ENCODE peak calls at places on chromosomes 7 and 10, in eight cellular contexts. T is sigmoid colon, I is fibroblast of mammary gland, A is astrocyte of the spinal cord, E is mucosa of descending colon, D is fibroblast of pulmonary artery, R is GM10248, V is adrenal gland. G is an unnamed sample.

GRCh38 chr7:76123316-76123715 is 75.4 kb downstream of the MDH2 start:
- DNase-seq in T (no peak), I (no peak), A (no peak), E (no peak), D (no peak), R (no peak), V (no peak), G (no peak)

GRCh38 chr7:66974986-66975590 is 20.3 kb downstream of the SBDS start:
- DNase-seq in T (peak), I (peak), A (no peak), E (no peak), D (no peak), R (no peak), V (no peak), G (no peak)

GRCh38 chr10:119531067-119531466 is 11.5 kb downstream of the RGS10 start:
- DNase-seq in T (peak), I (no peak), A (peak), E (no peak), D (no peak), R (no peak), V (no peak), G (no peak)

GRCh38 chr10:74145133-74145532 is 5.5 kb downstream of the AP3M1 start:
- DNase-seq in T (no peak), I (peak), A (peak), E (no peak), D (peak), R (no peak), V (no peak), G (peak)

GRCh38 chr10:48481385-48481784 is 123.5 kb downstream of the ARHGAP22 start:
- DNase-seq in T (no peak), I (no peak), A (no peak), E (no peak), D (no peak), R (no peak), V (no peak), G (no peak)

GRCh38 chr7:98163704-98164478 is 47.3 kb upstream of the BHLHA15 start:
- DNase-seq in T (no peak), I (no peak), A (peak), E (peak), D (peak), R (no peak), V (peak), G (peak)

GRCh38 chr10:8577681-8578080 is 523.2 kb downstream of the GATA3 start:
- DNase-seq in T (no peak), I (no peak), A (no peak), E (no peak), D (no peak), R (no peak), V (no peak), G (no peak)

GRCh38 chr10:23171232-23171876 is 20.8 kb upstream of the PTF1A start:
- DNase-seq in T (no peak), I (peak), A (peak), E (peak), D (peak), R (no peak), V (peak), G (peak)

GRCh38 chr10:31745612-31746376 is 182.8 kb downstream of the ARHGAP12 start:
- DNase-seq in T (no peak), I (peak), A (peak), E (no peak), D (peak), R (no peak), V (peak), G (peak)

GRCh38 chr7:137903382-137904169 is 56.8 kb upstream of the DGKI start:
- DNase-seq in T (peak), I (peak), A (peak), E (peak), D (peak), R (peak), V (peak), G (peak)

GRCh38 chr10:132539894-132540293 is 2.3 kb downstream of the INPP5A start:
- DNase-seq in T (peak), I (peak), A (peak), E (no peak), D (peak), R (no peak), V (peak), G (no peak)

GRCh38 chr10:51760864-51761263 is 61.5 kb upstream of the CSTF2T start:
- DNase-seq in T (no peak), I (no peak), A (no peak), E (no peak), D (no peak), R (no peak), V (no peak), G (no peak)

GRCh38 chr10:92309273-92309672 is 18.3 kb downstream of the MARCHF5 start:
- DNase-seq in T (no peak), I (no peak), A (no peak), E (no peak), D (no peak), R (no peak), V (no peak), G (no peak)

GRCh38 chr7:115654384-115655181 is 376.0 kb downstream of the TFEC start:
- DNase-seq in T (no peak), I (peak), A (no peak), E (no peak), D (no peak), R (no peak), V (no peak), G (no peak)

GRCh38 chr7:12303096-12303495 is 92.0 kb downstream of the TMEM106B start:
- DNase-seq in T (no peak), I (no peak), A (no peak), E (no peak), D (no peak), R (no peak), V (no peak), G (peak)

GRCh38 chr10:59876695-59877094 is 29.7 kb downstream of the CCDC6 start:
- DNase-seq in T (no peak), I (peak), A (no peak), E (no peak), D (no peak), R (no peak), V (no peak), G (no peak)

GRCh38 chr7:86664486-86664885 is 20.8 kb downstream of the GRM3 start:
- DNase-seq in T (no peak), I (no peak), A (no peak), E (no peak), D (no peak), R (no peak), V (no peak), G (no peak)

GRCh38 chr7:86664991-86665390 is 21.3 kb downstream of the GRM3 start:
- DNase-seq in T (no peak), I (no peak), A (no peak), E (no peak), D (no peak), R (no peak), V (no peak), G (no peak)

GRCh38 chr7:86668315-86668714 is 24.6 kb downstream of the GRM3 start:
- DNase-seq in T (no peak), I (no peak), A (no peak), E (no peak), D (no peak), R (no peak), V (no peak), G (no peak)

GRCh38 chr7:86665669-86666068 is 22.0 kb downstream of the GRM3 start:
- DNase-seq in T (no peak), I (no peak), A (no peak), E (no peak), D (no peak), R (no peak), V (no peak), G (no peak)

GRCh38 chr7:86667732-86668131 is 24.0 kb downstream of the GRM3 start:
- DNase-seq in T (no peak), I (no peak), A (no peak), E (no peak), D (no peak), R (no peak), V (no peak), G (peak)
- TF ChIP-seq CTCF in T (no peak), I (no peak), A (no peak), E (no peak), D (no peak), R (peak), V (no peak), G (no peak)

GRCh38 chr10:47206449-47207279 is 93.3 kb upstream of the GDF10 start:
- DNase-seq in T (no peak), I (no peak), A (peak), E (no peak), D (no peak), R (no peak), V (no peak), G (no peak)
- TF ChIP-seq CTCF in T (no peak), I (no peak), A (no peak), E (no peak), D (no peak), R (no peak), V (no peak), G (no peak)

DNA sequence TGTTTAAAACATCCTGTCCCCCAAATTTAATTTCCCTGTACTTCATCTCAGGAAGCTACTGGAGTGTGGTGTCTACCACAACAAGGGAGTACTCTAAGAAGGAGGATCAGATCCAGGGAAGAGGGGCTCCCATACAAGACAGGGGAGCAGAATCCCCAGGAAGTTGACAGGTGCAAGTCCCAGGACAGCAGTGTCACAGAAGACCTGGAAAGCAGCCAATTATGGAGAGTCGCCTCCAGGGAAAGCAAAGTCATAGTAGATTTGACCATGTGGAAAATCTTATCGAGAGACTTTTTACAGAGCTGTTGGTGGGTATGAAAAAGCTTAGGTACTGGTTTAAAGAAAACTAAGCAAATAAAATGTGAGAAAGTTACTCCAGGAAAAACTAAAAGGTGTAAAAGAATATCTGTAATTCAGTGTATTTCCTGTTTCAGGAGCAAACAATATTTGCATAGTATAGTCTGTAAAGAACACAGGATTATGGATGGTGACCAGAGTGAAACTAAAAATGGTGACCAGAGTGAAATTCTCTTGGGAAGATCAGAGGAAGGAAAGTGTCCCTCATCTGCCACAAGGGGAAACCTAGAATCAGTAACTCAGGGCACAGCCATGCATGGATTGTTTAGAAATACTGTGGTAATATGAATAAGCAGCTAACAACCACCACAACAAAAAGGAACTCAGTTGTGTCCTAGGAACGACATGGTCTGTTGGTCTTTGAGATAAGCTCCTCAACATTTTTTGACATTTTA is 44.5 kb downstream of the LANCL2 start:
- DNase-seq in T (no peak), I (no peak), A (no peak), E (peak), D (no peak), R (no peak), V (peak), G (no peak)
- TF ChIP-seq CTCF in T (no peak), I (peak), A (no peak), E (no peak), D (peak), R (no peak), V (no peak), G (no peak)

DNA sequence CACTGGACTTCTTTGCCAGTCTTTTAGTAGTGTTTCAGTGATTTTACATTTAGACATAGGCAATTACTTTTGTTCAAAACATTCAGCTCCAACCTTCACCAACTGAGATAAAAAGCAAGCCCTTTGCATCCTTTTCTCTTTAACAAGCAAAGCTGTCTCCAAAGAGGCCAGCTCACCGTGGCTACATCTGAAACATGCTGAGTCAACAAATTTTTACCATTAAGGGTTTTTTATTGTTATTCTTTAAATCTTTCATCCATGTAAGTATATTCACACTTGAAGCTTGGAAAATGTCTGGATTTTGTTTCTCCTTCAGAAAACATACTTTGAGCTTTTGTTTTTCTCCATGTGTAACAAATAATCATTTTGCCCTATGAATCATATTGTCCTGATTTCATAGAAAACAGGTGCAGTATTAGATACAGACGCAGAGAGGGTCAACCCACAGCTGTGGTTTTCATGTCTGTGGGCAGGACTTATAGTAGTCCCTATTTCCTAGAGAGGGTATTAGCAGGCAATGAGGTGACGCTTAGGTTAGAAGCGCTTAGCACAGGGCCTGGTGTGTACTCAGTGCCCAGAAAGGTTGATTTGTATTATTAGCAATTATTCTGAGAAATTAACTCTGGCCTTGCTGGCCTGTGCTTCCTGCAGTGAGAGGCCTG is 99.5 kb downstream of the MKI67 start:
- DNase-seq in T (peak), I (no peak), A (no peak), E (no peak), D (no peak), R (no peak), V (no peak), G (no peak)
- TF ChIP-seq CTCF in T (no peak), I (no peak), A (no peak), E (no peak), D (no peak), R (no peak), V (no peak), G (no peak)

GRCh38 chr10:84739641-84740040 is 411.3 kb downstream of the CCSER2 start:
- DNase-seq in T (no peak), I (no peak), A (no peak), E (no peak), D (no peak), R (no peak), V (no peak), G (no peak)

DNA sequence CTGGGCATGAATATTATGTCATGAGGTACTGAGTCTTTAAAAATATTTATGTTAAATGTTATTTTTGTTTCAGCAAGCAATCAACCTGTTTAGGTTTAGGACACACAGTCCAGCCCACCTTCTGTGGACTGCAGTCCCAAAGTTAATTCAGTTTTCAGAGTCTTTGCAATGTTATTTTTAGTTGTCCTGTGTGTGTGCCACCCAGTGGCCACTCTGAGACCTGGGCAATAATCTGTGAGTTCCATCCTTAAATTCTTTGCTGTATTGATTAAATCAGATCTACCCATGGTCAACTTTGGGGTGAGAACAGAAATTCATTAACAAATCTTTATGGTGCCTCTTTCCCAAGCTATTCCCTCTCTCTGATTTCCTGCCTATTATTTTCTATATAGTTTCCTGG is 415.1 kb downstream of the CCSER2 start:
- DNase-seq in T (no peak), I (no peak), A (no peak), E (no peak), D (peak), R (no peak), V (no peak), G (peak)
- TF ChIP-seq CTCF in T (no peak), I (no peak), A (peak), E (no peak), D (peak), R (peak), V (peak), G (peak)

GRCh38 chr7:91945476-91945875 is 4.8 kb downstream of the AKAP9 start:
- DNase-seq in T (no peak), I (peak), A (peak), E (no peak), D (peak), R (no peak), V (peak), G (peak)

GRCh38 chr7:91941450-91941849 is 788 bp downstream of the AKAP9 start:
- DNase-seq in T (no peak), I (peak), A (peak), E (peak), D (peak), R (peak), V (peak), G (peak)

GRCh38 chr7:91940171-91940570 is 491 bp upstream of the AKAP9 start:
- DNase-seq in T (no peak), I (peak), A (peak), E (peak), D (peak), R (peak), V (peak), G (peak)

GRCh38 chr7:91942312-91942711 is 1.6 kb downstream of the AKAP9 start:
- DNase-seq in T (no peak), I (no peak), A (no peak), E (no peak), D (no peak), R (no peak), V (no peak), G (peak)

DNA sequence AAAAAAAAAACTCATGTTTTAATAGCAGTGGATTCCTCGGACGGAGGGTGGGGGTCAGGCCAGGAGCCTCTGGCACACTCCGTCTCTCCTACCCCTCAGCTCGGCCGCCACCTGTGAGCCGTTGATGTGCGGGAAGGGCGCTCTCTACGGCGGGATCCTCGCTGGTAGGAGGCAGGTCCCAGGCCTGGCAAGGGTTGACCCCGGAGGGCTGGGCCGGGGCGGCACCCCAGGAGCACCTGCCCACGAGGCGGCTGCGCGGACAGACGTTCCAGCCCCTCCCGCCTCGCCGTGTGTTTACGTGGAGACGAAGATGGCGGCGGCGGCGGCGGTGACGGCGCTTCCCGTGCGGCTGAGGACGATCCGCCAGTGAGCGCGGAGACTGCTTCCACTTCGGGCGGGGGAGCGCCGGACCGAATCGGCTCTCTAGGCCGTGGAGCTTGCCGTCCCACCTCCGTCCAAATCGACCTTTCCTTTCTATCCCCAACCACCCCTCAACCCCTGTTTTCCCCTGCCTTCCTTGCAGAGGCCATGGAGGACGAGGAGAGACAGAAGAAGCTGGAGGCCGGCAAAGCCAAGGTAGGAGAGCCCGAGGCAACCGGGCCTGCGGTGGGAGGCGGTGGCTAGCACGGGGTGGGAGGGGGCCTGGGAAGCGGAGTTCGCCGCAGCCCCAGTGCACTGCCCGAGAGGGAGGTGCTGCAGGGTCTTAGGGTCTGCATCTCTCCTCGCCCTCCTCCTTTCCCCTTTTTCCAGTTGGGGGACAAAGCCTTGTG is at the start of gene AKAP9:
- DNase-seq in T (peak), I (peak), A (peak), E (peak), D (peak), R (peak), V (peak), G (peak)
- TF ChIP-seq CTCF in T (no peak), I (no peak), A (no peak), E (no peak), D (no peak), R (peak), V (no peak), G (no peak)

DNA sequence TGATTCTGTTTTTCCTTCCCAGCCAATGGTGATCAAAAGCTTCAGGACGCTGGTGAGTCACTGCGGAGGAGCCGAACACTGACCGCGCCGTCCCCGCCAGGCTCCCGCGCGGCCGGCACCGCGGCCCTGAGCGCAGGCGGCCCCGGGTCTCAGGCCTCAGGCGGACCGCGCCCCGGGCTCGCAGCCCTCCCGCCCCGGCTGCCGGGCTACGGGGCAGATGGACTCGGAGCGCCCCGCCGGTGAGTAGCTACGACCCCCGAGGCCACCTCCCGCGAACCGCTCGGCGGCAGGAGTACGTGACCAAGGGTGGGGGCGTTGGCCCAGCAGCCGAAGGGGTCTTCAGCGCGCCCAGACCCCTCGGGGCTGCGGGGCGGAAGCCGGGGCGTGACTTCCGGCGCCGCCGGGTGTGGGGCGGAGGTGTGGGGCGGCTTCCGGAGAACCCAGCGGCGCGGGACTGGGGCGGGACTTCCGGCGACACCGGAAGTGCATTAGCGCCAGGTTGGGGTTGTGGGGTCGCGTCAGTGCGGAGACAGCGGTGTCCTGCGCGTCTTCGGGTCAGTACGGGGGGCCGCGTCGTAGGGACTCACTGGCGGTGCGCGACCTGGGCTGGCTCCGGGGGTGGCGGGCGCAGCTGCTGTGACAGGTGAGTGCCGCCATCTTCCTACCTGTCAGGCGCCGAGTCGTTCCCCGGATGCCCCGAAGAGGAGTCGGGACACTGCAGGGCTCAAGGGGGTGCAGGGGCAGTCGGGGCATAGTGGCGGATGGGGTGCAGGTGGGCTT is at the start of gene WDR37:
- DNase-seq in T (peak), I (peak), A (peak), E (peak), D (peak), R (peak), V (peak), G (peak)
- TF ChIP-seq CTCF in T (no peak), I (no peak), A (no peak), E (no peak), D (no peak), R (no peak), V (no peak), G (no peak)